ENCODE peak calls at places on chromosomes 5 and 9, in five cellular contexts. C, T, K, R and I are unnamed samples.
A peak's percentile ranks its signal among the peaks of the same experiment; 100 is the strongest.

GRCh38 chr5:143165049-143165448 is 238.4 kb downstream of the NR3C1 start:
- DNase-seq in C (no peak), T (no peak), K (no peak), R (no peak), I (no peak)

GRCh38 chr5:123180178-123180577 is 91.1 kb downstream of the PRDM6 start:
- DNase-seq in C (no peak), T (no peak), K (no peak), R (peak; percentile 5), I (peak; percentile 40)

GRCh38 chr5:76292923-76293322 is 110.2 kb upstream of the IQGAP2 start:
- DNase-seq in C (no peak), T (no peak), K (no peak), R (no peak), I (no peak)

GRCh38 chr9:6229186-6229585 is 13.6 kb downstream of the IL33 start:
- DNase-seq in C (no peak), T (no peak), K (no peak), R (no peak), I (no peak)

GRCh38 chr5:32443541-32444190 is 874 bp downstream of the ZFR start:
- DNase-seq in C (peak; percentile 64), T (peak; percentile 38), K (peak; percentile 34), R (peak; percentile 66), I (peak; percentile 48)

GRCh38 chr5:111859533-111860270 is 102.7 kb upstream of the NREP start:
- DNase-seq in C (no peak), T (peak; percentile 28), K (no peak), R (no peak), I (peak; percentile 87)

GRCh38 chr9:94111446-94111845 is 27.2 kb downstream of the PTPDC1 start:
- DNase-seq in C (no peak), T (no peak), K (no peak), R (no peak), I (no peak)

GRCh38 chr5:61322738-61323429 is 9.2 kb upstream of the ZSWIM6 start:
- DNase-seq in C (no peak), T (no peak), K (peak; percentile 19), R (no peak), I (no peak)

GRCh38 chr5:168818586-168818985 is 239.4 kb upstream of the PANK3 start:
- DNase-seq in C (no peak), T (no peak), K (no peak), R (no peak), I (no peak)

GRCh38 chr9:4315582-4316215 is 15.8 kb upstream of the GLIS3 start:
- DNase-seq in C (peak; percentile 83), T (peak; percentile 71), K (peak; percentile 82), R (peak; percentile 5), I (peak; percentile 61)

GRCh38 chr9:84953797-84954695 is 284.5 kb downstream of the NTRK2 start:
- DNase-seq in C (peak; percentile 86), T (peak; percentile 85), K (peak; percentile 89), R (peak; percentile 65), I (peak; percentile 42)

GRCh38 chr9:78782234-78782633 is 485.3 kb downstream of the PSAT1 start:
- DNase-seq in C (no peak), T (no peak), K (no peak), R (no peak), I (no peak)

GRCh38 chr9:106146886-106147285 is 452.5 kb downstream of the TMEM38B start:
- DNase-seq in C (no peak), T (no peak), K (no peak), R (no peak), I (no peak)

GRCh38 chr9:129333961-129334743 is 156.1 kb upstream of the IER5L start:
- DNase-seq in C (peak; percentile 93), T (peak; percentile 92), K (peak; percentile 41), R (peak; percentile 55), I (peak; percentile 94)

GRCh38 chr9:110837401-110838005 is 168.9 kb downstream of the MUSK start:
- DNase-seq in C (no peak), T (no peak), K (no peak), R (no peak), I (no peak)

GRCh38 chr5:107894361-107894760 is 223.6 kb upstream of the EFNA5 start:
- DNase-seq in C (no peak), T (peak; percentile 25), K (no peak), R (no peak), I (peak; percentile 20)

GRCh38 chr9:96413312-96414221 is 4.6 kb downstream of the ZNF367 start:
- DNase-seq in C (no peak), T (no peak), K (no peak), R (peak; percentile 29), I (no peak)

GRCh38 chr9:86315088-86315487 is 32.8 kb upstream of the ISCA1 start:
- DNase-seq in C (no peak), T (no peak), K (no peak), R (no peak), I (no peak)

GRCh38 chr5:10452768-10453331 is 11.2 kb downstream of the ROPN1L start:
- DNase-seq in C (peak; percentile 82), T (peak; percentile 92), K (peak; percentile 26), R (no peak), I (peak; percentile 82)

GRCh38 chr9:116647515-116647809 is 39.6 kb upstream of the TRIM32 start:
- DNase-seq in C (no peak), T (no peak), K (no peak), R (no peak), I (peak; percentile 90)

GRCh38 chr5:113864437-113864836 is 350.9 kb downstream of the YTHDC2 start:
- DNase-seq in C (no peak), T (no peak), K (no peak), R (no peak), I (no peak)

GRCh38 chr5:37005946-37006540 is 129.5 kb downstream of the NIPBL start:
- DNase-seq in C (no peak), T (peak; percentile 21), K (no peak), R (no peak), I (peak; percentile 10)

GRCh38 chr9:17906204-17906840 is 327.5 kb downstream of the SH3GL2 start:
- DNase-seq in C (peak; percentile 77), T (no peak), K (peak; percentile 30), R (no peak), I (no peak)

GRCh38 chr9:84851935-84852585 is 182.5 kb downstream of the NTRK2 start:
- DNase-seq in C (peak; percentile 87), T (peak; percentile 89), K (no peak), R (peak; percentile 22), I (peak; percentile 96)

GRCh38 chr5:65186646-65187227 is 295.0 kb downstream of the ADAMTS6 start:
- DNase-seq in C (no peak), T (no peak), K (no peak), R (no peak), I (no peak)

GRCh38 chr9:116116411-116116810 is 37.2 kb upstream of the PAPPA start:
- DNase-seq in C (no peak), T (no peak), K (no peak), R (no peak), I (no peak)